ENCODE peak calls at places on chromosomes 6 and 20, in eight cellular contexts. X, Y, K, J, D, Q, A and Z are unnamed samples.

GRCh38 chr6:15544321-15544900 is 118.4 kb downstream of the DTNBP1 start:
- DNase-seq in X (no peak), Y (no peak), K (no peak), J (no peak), D (no peak), Q (no peak), A (no peak), Z (no peak)

GRCh38 chr20:64152906-64153305 is 11.3 kb upstream of the MYT1 start:
- DNase-seq in X (no peak), Y (peak), K (no peak), J (no peak), D (no peak), Q (no peak), A (no peak), Z (no peak)

GRCh38 chr20:47071646-47072185 is 177.1 kb downstream of the EYA2 start:
- DNase-seq in X (no peak), Y (no peak), K (no peak), J (no peak), D (no peak), Q (no peak), A (no peak), Z (no peak)

GRCh38 chr20:271069-271468 is 13.5 kb downstream of the DEFB132 start:
- DNase-seq in X (no peak), Y (no peak), K (no peak), J (no peak), D (no peak), Q (no peak), A (no peak), Z (no peak)

GRCh38 chr6:34560366-34561226 is 4.5 kb upstream of the SPDEF start:
- DNase-seq in X (no peak), Y (peak), K (peak), J (no peak), D (peak), Q (no peak), A (no peak), Z (no peak)

GRCh38 chr6:72250664-72251063 is 364.3 kb downstream of the RIMS1 start:
- DNase-seq in X (no peak), Y (no peak), K (no peak), J (no peak), D (no peak), Q (no peak), A (no peak), Z (no peak)

GRCh38 chr20:4519530-4519929 is 202.2 kb upstream of the PRND start:
- DNase-seq in X (no peak), Y (no peak), K (peak), J (no peak), D (no peak), Q (no peak), A (no peak), Z (no peak)

GRCh38 chr6:160221423-160221822 is 37.2 kb downstream of the SLC22A2 start:
- DNase-seq in X (no peak), Y (no peak), K (peak), J (no peak), D (peak), Q (no peak), A (no peak), Z (no peak)

GRCh38 chr6:166627875-166628849 is 1.1 kb upstream of the RPS6KA2 start:
- DNase-seq in X (peak), Y (peak), K (peak), J (peak), D (peak), Q (peak), A (no peak), Z (no peak)

GRCh38 chr6:72524011-72524645 is 97.7 kb upstream of the KCNQ5 start:
- DNase-seq in X (no peak), Y (peak), K (peak), J (no peak), D (no peak), Q (no peak), A (no peak), Z (peak)

GRCh38 chr6:136921936-136922679 is at the start of gene SLC35D3:
- DNase-seq in X (no peak), Y (peak), K (no peak), J (no peak), D (no peak), Q (no peak), A (no peak), Z (no peak)

GRCh38 chr6:43724914-43725642 is 37.5 kb upstream of the MRPS18A start:
- DNase-seq in X (no peak), Y (no peak), K (peak), J (peak), D (peak), Q (peak), A (no peak), Z (no peak)

GRCh38 chr20:44646641-44647274 is 4.7 kb downstream of the ADA start:
- DNase-seq in X (no peak), Y (no peak), K (peak), J (no peak), D (peak), Q (no peak), A (no peak), Z (no peak)

GRCh38 chr20:10708342-10709185 is 34.8 kb upstream of the JAG1 start:
- DNase-seq in X (no peak), Y (no peak), K (peak), J (no peak), D (peak), Q (no peak), A (no peak), Z (no peak)

GRCh38 chr6:14634072-14634471 is 516.5 kb downstream of the CD83 start:
- DNase-seq in X (no peak), Y (no peak), K (no peak), J (no peak), D (no peak), Q (no peak), A (no peak), Z (no peak)

GRCh38 chr6:161088676-161089328 is 97.2 kb downstream of the MAP3K4 start:
- DNase-seq in X (no peak), Y (no peak), K (no peak), J (no peak), D (no peak), Q (no peak), A (no peak), Z (no peak)

GRCh38 chr20:54985100-54985499 is 509.7 kb downstream of the DOK5 start:
- DNase-seq in X (no peak), Y (no peak), K (no peak), J (no peak), D (no peak), Q (no peak), A (no peak), Z (no peak)

GRCh38 chr20:54123587-54124180 is 50.1 kb downstream of the CYP24A1 start:
- DNase-seq in X (no peak), Y (no peak), K (peak), J (no peak), D (peak), Q (no peak), A (no peak), Z (no peak)

GRCh38 chr6:6469074-6469473 is 119.4 kb upstream of the LY86 start:
- DNase-seq in X (no peak), Y (no peak), K (no peak), J (no peak), D (no peak), Q (no peak), A (no peak), Z (no peak)

GRCh38 chr20:3248167-3248992 is 9.4 kb upstream of the SLC4A11 start:
- DNase-seq in X (no peak), Y (no peak), K (no peak), J (no peak), D (no peak), Q (no peak), A (no peak), Z (no peak)

GRCh38 chr6:90677440-90677839 is 90.6 kb upstream of the MAP3K7 start:
- DNase-seq in X (no peak), Y (peak), K (no peak), J (no peak), D (no peak), Q (no peak), A (no peak), Z (no peak)

GRCh38 chr6:41548098-41548840 is 2.1 kb downstream of the FOXP4 start:
- DNase-seq in X (no peak), Y (no peak), K (no peak), J (no peak), D (no peak), Q (no peak), A (no peak), Z (no peak)

GRCh38 chr20:53244711-53245110 is 272.6 kb downstream of the TSHZ2 start:
- DNase-seq in X (no peak), Y (no peak), K (no peak), J (no peak), D (no peak), Q (no peak), A (no peak), Z (no peak)

GRCh38 chr6:130997061-130997753 is 65.8 kb downstream of the EPB41L2 start:
- DNase-seq in X (no peak), Y (no peak), K (peak), J (no peak), D (peak), Q (no peak), A (no peak), Z (no peak)

GRCh38 chr6:16450285-16450684 is 211.9 kb downstream of the GMPR start:
- DNase-seq in X (no peak), Y (no peak), K (peak), J (no peak), D (peak), Q (no peak), A (no peak), Z (no peak)

GRCh38 chr6:35600659-35601125 is 88.0 kb upstream of the TULP1 start:
- DNase-seq in X (no peak), Y (peak), K (no peak), J (no peak), D (no peak), Q (no peak), A (no peak), Z (no peak)

GRCh38 chr20:56194042-56194441 is 54.5 kb upstream of the MC3R start:
- DNase-seq in X (no peak), Y (no peak), K (no peak), J (no peak), D (no peak), Q (no peak), A (no peak), Z (no peak)

GRCh38 chr6:158488065-158488464 is 71.8 kb upstream of the TMEM181 start:
- DNase-seq in X (no peak), Y (no peak), K (peak), J (no peak), D (peak), Q (peak), A (peak), Z (no peak)

GRCh38 chr6:53090576-53090975 is 25.4 kb downstream of the FBXO9 start:
- DNase-seq in X (no peak), Y (no peak), K (peak), J (no peak), D (no peak), Q (no peak), A (no peak), Z (peak)

GRCh38 chr6:159053781-159054398 is 9.1 kb upstream of the TAGAP start:
- DNase-seq in X (no peak), Y (no peak), K (no peak), J (no peak), D (no peak), Q (no peak), A (no peak), Z (no peak)

GRCh38 chr20:50919567-50919966 is 11.7 kb downstream of the ADNP start:
- DNase-seq in X (no peak), Y (no peak), K (peak), J (no peak), D (peak), Q (no peak), A (no peak), Z (no peak)

GRCh38 chr20:18412202-18412901 is 54.5 kb downstream of the DZANK1 start:
- DNase-seq in X (no peak), Y (no peak), K (no peak), J (no peak), D (no peak), Q (no peak), A (no peak), Z (no peak)

GRCh38 chr6:51398064-51398740 is 579.5 kb downstream of the TFAP2B start:
- DNase-seq in X (no peak), Y (no peak), K (peak), J (no peak), D (peak), Q (no peak), A (peak), Z (no peak)

GRCh38 chr6:2693191-2693590 is 57.5 kb downstream of the MYLK4 start:
- DNase-seq in X (no peak), Y (no peak), K (no peak), J (no peak), D (no peak), Q (no peak), A (no peak), Z (no peak)